ENCODE peak calls at places on chromosomes 7 and 10, in five cellular contexts. One of them, this sample, is unnamed.

GRCh38 chr10:58996063-58996462 is 180.4 kb upstream of the PHYHIPL start:
- DNase-seq in stomach: no peak
- DNase-seq in uterus: no peak
- DNase-seq in IMR-90: no peak
- DNase-seq in adrenal gland: no peak
- DNase-seq in this sample: no peak

GRCh38 chr7:104779888-104780287 is 234.1 kb upstream of the KMT2E start:
- DNase-seq in stomach: no peak
- DNase-seq in uterus: no peak
- DNase-seq in IMR-90: no peak
- DNase-seq in adrenal gland: no peak
- DNase-seq in this sample: no peak

GRCh38 chr10:94288361-94289116 is 74.2 kb downstream of the NOC3L start:
- DNase-seq in stomach: no peak
- DNase-seq in uterus: no peak
- DNase-seq in IMR-90: no peak
- DNase-seq in adrenal gland: no peak
- DNase-seq in this sample: no peak

GRCh38 chr10:3427846-3428442 is 255.4 kb upstream of the PITRM1 start:
- DNase-seq in stomach: no peak
- DNase-seq in uterus: no peak
- DNase-seq in IMR-90: no peak
- DNase-seq in adrenal gland: no peak
- DNase-seq in this sample: no peak

GRCh38 chr7:155797262-155798250 is 14.7 kb downstream of the SHH start:
- DNase-seq in stomach: no peak
- DNase-seq in uterus: no peak
- DNase-seq in IMR-90: no peak
- DNase-seq in adrenal gland: no peak
- DNase-seq in this sample: no peak

GRCh38 chr10:74022941-74023629 is 25.2 kb downstream of the VCL start:
- DNase-seq in stomach: no peak
- DNase-seq in uterus: no peak
- DNase-seq in IMR-90: no peak
- DNase-seq in adrenal gland: no peak
- DNase-seq in this sample: no peak

GRCh38 chr10:71968553-71969474 is 4.6 kb downstream of the CHST3 start:
- DNase-seq in stomach: no peak
- DNase-seq in uterus: no peak
- DNase-seq in IMR-90: peak; percentile 35
- DNase-seq in adrenal gland: no peak
- DNase-seq in this sample: no peak

GRCh38 chr10:5965266-5965665 is 12.1 kb downstream of the IL15RA start:
- DNase-seq in stomach: peak; percentile 65
- DNase-seq in uterus: no peak
- DNase-seq in IMR-90: no peak
- DNase-seq in adrenal gland: no peak
- DNase-seq in this sample: no peak

GRCh38 chr7:116524609-116525297 is at the start of gene CAV1:
- DNase-seq in stomach: peak; percentile 65
- DNase-seq in uterus: peak; percentile 84
- DNase-seq in IMR-90: peak; percentile 92
- DNase-seq in adrenal gland: peak; percentile 44
- DNase-seq in this sample: peak; percentile 97

GRCh38 chr7:113159746-113160339 is 41.5 kb upstream of the SMIM30 start:
- DNase-seq in stomach: no peak
- DNase-seq in uterus: no peak
- DNase-seq in IMR-90: peak; percentile 45
- DNase-seq in adrenal gland: no peak
- DNase-seq in this sample: no peak

GRCh38 chr7:152152267-152152666 is 126.8 kb downstream of the GALNT11 start:
- DNase-seq in stomach: no peak
- DNase-seq in uterus: no peak
- DNase-seq in IMR-90: no peak
- DNase-seq in adrenal gland: no peak
- DNase-seq in this sample: no peak

GRCh38 chr10:70552585-70552984 is 50.0 kb downstream of the PRF1 start:
- DNase-seq in stomach: no peak
- DNase-seq in uterus: no peak
- DNase-seq in IMR-90: peak; percentile 31
- DNase-seq in adrenal gland: no peak
- DNase-seq in this sample: no peak

GRCh38 chr10:1476106-1476803 is 261.1 kb downstream of the ADARB2 start:
- DNase-seq in stomach: no peak
- DNase-seq in uterus: no peak
- DNase-seq in IMR-90: no peak
- DNase-seq in adrenal gland: no peak
- DNase-seq in this sample: no peak

GRCh38 chr10:1526427-1527055 is 210.8 kb downstream of the ADARB2 start:
- DNase-seq in stomach: no peak
- DNase-seq in uterus: no peak
- DNase-seq in IMR-90: no peak
- DNase-seq in adrenal gland: no peak
- DNase-seq in this sample: no peak

GRCh38 chr7:46566375-46566774 is 645.3 kb upstream of the IGFBP3 start:
- DNase-seq in stomach: no peak
- DNase-seq in uterus: no peak
- DNase-seq in IMR-90: peak; percentile 72
- DNase-seq in adrenal gland: no peak
- DNase-seq in this sample: no peak

GRCh38 chr10:48481385-48481784 is 123.5 kb downstream of the ARHGAP22 start:
- DNase-seq in stomach: peak; percentile 1
- DNase-seq in uterus: no peak
- DNase-seq in IMR-90: no peak
- DNase-seq in adrenal gland: no peak
- DNase-seq in this sample: peak; percentile 39

DNA sequence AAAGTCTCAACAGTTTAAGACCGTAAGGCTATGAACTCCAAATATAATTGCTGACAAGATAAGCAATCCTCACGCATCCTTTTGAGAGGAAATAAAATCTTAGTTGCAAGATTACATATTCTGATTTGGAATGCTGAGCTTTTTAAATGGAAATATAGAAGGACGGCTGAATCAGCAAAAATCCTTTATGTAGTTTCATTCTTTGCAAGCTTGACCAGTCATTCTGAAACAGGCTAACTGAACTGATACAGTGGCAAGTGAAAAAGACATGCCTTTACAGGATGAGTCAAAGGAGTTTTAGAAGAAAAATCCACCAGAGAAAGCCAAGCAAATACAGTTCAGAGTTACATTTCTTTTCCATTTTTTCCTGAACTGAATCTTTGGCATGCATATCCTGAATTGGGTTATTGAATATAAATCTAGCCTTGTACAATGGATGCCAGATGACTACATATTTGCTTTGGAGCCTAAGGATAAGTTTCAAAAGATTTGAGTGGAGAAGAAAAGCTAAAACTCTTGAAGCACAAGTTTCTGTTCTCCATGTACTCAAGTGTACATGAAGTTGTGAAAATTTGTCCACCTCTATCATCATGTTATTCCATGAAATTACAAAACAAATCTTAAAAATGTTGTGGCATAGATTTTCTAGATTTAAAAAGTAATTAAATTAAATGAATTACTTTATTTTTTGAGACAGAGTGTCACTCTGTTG is 4.4 kb downstream of the VIM start:
- DNase-seq in stomach: no peak
- DNase-seq in uterus: no peak
- DNase-seq in IMR-90: peak; percentile 34
- DNase-seq in adrenal gland: no peak
- DNase-seq in this sample: no peak
- TF ChIP-seq POLR2A in stomach: no peak
- TF ChIP-seq POLR2A in uterus: no peak
- TF ChIP-seq POLR2A in IMR-90: peak; percentile 59
- TF ChIP-seq POLR2A in adrenal gland: no peak
- TF ChIP-seq POLR2A in this sample: no peak

DNA sequence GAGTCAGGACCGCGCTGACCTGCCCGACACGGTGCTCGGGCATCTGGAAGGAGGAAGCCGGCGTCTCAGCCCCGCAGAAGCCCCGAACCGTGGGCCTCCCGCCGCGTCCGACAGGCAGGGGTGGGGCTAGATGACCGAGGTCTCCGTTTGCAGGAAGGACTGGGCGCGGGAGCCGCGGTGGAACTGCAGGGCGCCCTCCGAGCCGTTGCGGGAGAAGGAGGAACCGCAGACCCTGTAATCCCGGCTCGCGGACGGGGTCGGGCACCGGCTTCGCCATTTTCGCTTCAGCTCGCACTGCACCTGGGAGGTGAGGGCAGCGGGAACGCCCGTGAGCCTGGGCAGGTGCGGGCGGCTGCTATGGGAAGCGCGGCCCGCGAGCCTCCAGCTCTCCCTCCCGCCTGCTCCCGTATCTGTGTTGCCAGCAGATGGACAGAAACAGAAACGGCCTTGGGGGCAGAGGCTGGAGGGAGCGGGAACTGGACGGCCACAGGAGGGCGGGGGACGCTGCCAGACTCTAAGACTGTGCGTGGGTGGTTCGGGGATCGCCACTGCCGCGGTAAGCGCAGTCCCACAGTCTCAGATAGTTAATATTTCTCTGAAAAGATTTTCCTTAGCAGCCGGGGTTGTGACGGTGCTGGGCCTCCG is 114.1 kb downstream of the VIPR2 start:
- DNase-seq in stomach: peak; percentile 64
- DNase-seq in uterus: peak; percentile 64
- DNase-seq in IMR-90: no peak
- DNase-seq in adrenal gland: peak; percentile 75
- DNase-seq in this sample: peak; percentile 88
- TF ChIP-seq CTCF in stomach: no peak
- TF ChIP-seq CTCF in uterus: peak; percentile 53
- TF ChIP-seq CTCF in IMR-90: no peak
- TF ChIP-seq CTCF in adrenal gland: peak; percentile 51
- TF ChIP-seq CTCF in this sample: no peak

GRCh38 chr7:1951600-1951999 is 281.1 kb downstream of the MAD1L1 start:
- DNase-seq in stomach: no peak
- DNase-seq in uterus: no peak
- DNase-seq in IMR-90: no peak
- DNase-seq in adrenal gland: no peak
- DNase-seq in this sample: no peak
- TF ChIP-seq POLR2A in stomach: no peak
- TF ChIP-seq POLR2A in uterus: no peak
- TF ChIP-seq POLR2A in IMR-90: no peak
- TF ChIP-seq POLR2A in adrenal gland: no peak
- TF ChIP-seq POLR2A in this sample: no peak

GRCh38 chr7:65471587-65471986 is 97.9 kb downstream of the ZNF92 start:
- DNase-seq in stomach: no peak
- DNase-seq in uterus: no peak
- DNase-seq in IMR-90: no peak
- DNase-seq in adrenal gland: no peak
- DNase-seq in this sample: no peak

GRCh38 chr7:65475734-65476319 is 102.2 kb downstream of the ZNF92 start:
- DNase-seq in stomach: no peak
- DNase-seq in uterus: no peak
- DNase-seq in IMR-90: no peak
- DNase-seq in adrenal gland: no peak
- DNase-seq in this sample: no peak

GRCh38 chr7:65475040-65475726 is 101.5 kb downstream of the ZNF92 start:
- DNase-seq in stomach: no peak
- DNase-seq in uterus: no peak
- DNase-seq in IMR-90: no peak
- DNase-seq in adrenal gland: no peak
- DNase-seq in this sample: no peak

DNA sequence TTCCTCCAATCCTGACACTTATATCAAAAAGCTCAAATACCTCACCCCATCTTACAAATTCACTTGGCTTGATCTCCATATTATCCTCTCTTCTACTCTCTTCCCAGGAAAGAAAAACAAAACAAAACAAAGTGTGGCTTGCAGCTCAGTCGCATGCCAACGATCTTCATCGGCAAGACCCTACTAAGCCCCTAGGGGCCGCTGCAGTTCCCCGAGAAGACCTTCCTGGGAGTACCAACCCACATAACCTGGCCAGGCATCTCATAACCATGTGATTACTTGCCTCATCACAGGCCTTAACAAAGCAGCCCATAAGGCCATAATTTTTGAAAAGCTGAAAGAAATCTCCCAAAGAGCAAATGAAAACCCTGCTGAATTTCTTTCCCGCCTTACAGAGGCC is 103.7 kb downstream of the ZNF92 start:
- DNase-seq in stomach: no peak
- DNase-seq in uterus: no peak
- DNase-seq in IMR-90: peak; percentile 5
- DNase-seq in adrenal gland: no peak
- DNase-seq in this sample: no peak
- TF ChIP-seq CTCF in stomach: no peak
- TF ChIP-seq CTCF in uterus: no peak
- TF ChIP-seq CTCF in IMR-90: no peak
- TF ChIP-seq CTCF in adrenal gland: peak; percentile 31
- TF ChIP-seq CTCF in this sample: no peak